ENCODE peak calls at places on chromosome 15, in seven cellular contexts. M is NCI-H345; F is left cardiac atrium; E is nucleus accumbens; N is central memory CD4-positive, alpha-beta T cell; U is MV-4-11; T is fibroblast of lung. P is an unnamed sample.

GRCh38 chr15:92014461-92015030 is 161.0 kb downstream of the SLCO3A1 start:
- DNase-seq in M (no peak), T (no peak), N (no peak), U (no peak), E (no peak), F (no peak), P (no peak)

GRCh38 chr15:64969401-64969800 is 20.3 kb downstream of the SPG21 start:
- DNase-seq in T (no peak), E (no peak), N (no peak), F (no peak), U (no peak), M (no peak), P (no peak)

GRCh38 chr15:34496616-34497015 is 59.0 kb upstream of the GOLGA8A start:
- DNase-seq in E (no peak), N (no peak), T (no peak), U (no peak), M (no peak), F (no peak), P (no peak)

GRCh38 chr15:101126618-101127502 is 125.0 kb downstream of the CHSY1 start:
- DNase-seq in M (peak), F (no peak), E (no peak), T (peak), N (no peak), U (no peak), P (no peak)

GRCh38 chr15:71272932-71273331 is 157.7 kb downstream of the THSD4 start:
- DNase-seq in N (no peak), T (peak), E (no peak), F (no peak), M (no peak), U (no peak), P (no peak)

GRCh38 chr15:32853667-32854066 is 135.9 kb downstream of the GREM1 start:
- DNase-seq in U (no peak), M (no peak), N (no peak), F (no peak), T (no peak), E (no peak), P (no peak)

GRCh38 chr15:89654847-89655805 is at the start of gene KIF7:
- DNase-seq in E (no peak), F (no peak), N (no peak), M (peak), T (peak), U (no peak), P (peak)

GRCh38 chr15:91882858-91883586 is 29.5 kb downstream of the SLCO3A1 start:
- DNase-seq in N (no peak), F (no peak), E (no peak), M (no peak), U (peak), T (peak), P (no peak)

GRCh38 chr15:90909976-90910375 is 6.9 kb downstream of the MAN2A2 start:
- DNase-seq in U (no peak), E (no peak), M (no peak), F (peak), N (no peak), T (no peak), P (no peak)

GRCh38 chr15:36867436-36867835 is 232.9 kb downstream of the MEIS2 start:
- DNase-seq in T (no peak), U (no peak), N (no peak), M (no peak), E (no peak), F (no peak), P (no peak)

GRCh38 chr15:51289290-51289689 is 49.1 kb downstream of the CYP19A1 start:
- DNase-seq in T (no peak), E (no peak), F (no peak), N (no peak), U (no peak), M (no peak), P (no peak)

GRCh38 chr15:45637552-45638033 is 2.8 kb downstream of the SQOR start:
- DNase-seq in M (no peak), E (no peak), U (peak), N (peak), F (peak), T (peak), P (peak)

GRCh38 chr15:61050844-61051569 is 178.1 kb downstream of the RORA start:
- DNase-seq in N (no peak), E (no peak), U (no peak), T (no peak), F (no peak), M (no peak), P (no peak)

GRCh38 chr15:69906256-69907185 is 191.2 kb downstream of the TLE3 start:
- DNase-seq in T (no peak), U (no peak), F (no peak), E (no peak), M (no peak), N (no peak), P (no peak)

GRCh38 chr15:31465083-31465955 is 138.7 kb downstream of the KLF13 start:
- DNase-seq in M (no peak), N (no peak), F (no peak), E (no peak), T (no peak), U (no peak), P (peak)

GRCh38 chr15:48855501-48856440 is 22.2 kb upstream of the EID1 start:
- DNase-seq in T (peak), M (no peak), U (no peak), N (no peak), E (no peak), F (no peak), P (no peak)

GRCh38 chr15:41512512-41513281 is 930 bp downstream of the LTK start:
- DNase-seq in M (peak), F (peak), T (no peak), E (no peak), N (no peak), U (peak), P (no peak)

GRCh38 chr15:68704496-68705021 is 116.1 kb downstream of the ANP32A start:
- DNase-seq in E (no peak), T (peak), F (peak), M (no peak), U (no peak), N (no peak), P (no peak)

GRCh38 chr15:92963794-92964193 is 63.7 kb downstream of the CHD2 start:
- DNase-seq in N (no peak), E (no peak), M (no peak), U (no peak), F (no peak), T (no peak), P (no peak)

GRCh38 chr15:99504071-99504822 is 61.5 kb upstream of the MEF2A start:
- DNase-seq in U (peak), N (no peak), M (no peak), T (no peak), F (no peak), E (no peak), P (no peak)

GRCh38 chr15:68299436-68299835 is 21.9 kb downstream of the FEM1B start:
- DNase-seq in E (no peak), F (no peak), N (no peak), T (no peak), U (no peak), M (no peak), P (no peak)

GRCh38 chr15:99114511-99115299 is 9.8 kb downstream of the SYNM start:
- DNase-seq in T (no peak), F (no peak), M (no peak), N (no peak), U (no peak), E (no peak), P (peak)

GRCh38 chr15:63476229-63476632 is 28.2 kb upstream of the USP3 start:
- DNase-seq in E (no peak), N (no peak), F (no peak), T (peak), U (no peak), M (no peak), P (no peak)

GRCh38 chr15:41790756-41791546 is 16.7 kb downstream of the MAPKBP1 start:
- DNase-seq in M (no peak), U (peak), T (peak), N (no peak), F (peak), E (no peak), P (no peak)

GRCh38 chr15:27865323-27865922 is 233.7 kb downstream of the OCA2 start:
- DNase-seq in T (no peak), M (peak), E (no peak), U (no peak), F (no peak), N (no peak), P (no peak)

GRCh38 chr15:63048986-63049665 is 6.6 kb downstream of the TPM1 start:
- DNase-seq in F (peak), T (peak), N (peak), E (no peak), M (peak), U (peak), P (peak)

GRCh38 chr15:59543721-59544547 is 67.6 kb upstream of the GCNT3 start:
- DNase-seq in M (no peak), U (peak), T (no peak), E (no peak), F (no peak), N (no peak), P (no peak)

P was measured in sciatic nerve.